ENCODE peak calls at places on chromosomes 6 and 20, in ten cellular contexts. K is stomach, J is activated T-cell treated with anti-CD3 and anti-CD28 coated beads for 24 hours, E is fibroblast of gingiva, V is cardiac muscle cell, D is brain microvascular endothelial cell, I is GM23248, A is kidney glomerular epithelial cell, P is coronary artery, W is fibroblast of mammary gland. L is an unnamed sample.

GRCh38 chr20:37758332-37758731 is 64.5 kb downstream of the CTNNBL1 start:
- DNase-seq in P (no peak), D (no peak), A (no peak), I (no peak), E (no peak), J (no peak), W (no peak), K (no peak), V (no peak), L (no peak)

GRCh38 chr6:41705996-41706835 is 29.2 kb downstream of the TFEB start:
- DNase-seq in D (peak), K (peak), E (peak), V (peak), W (peak), J (peak), A (peak), I (peak), P (peak), L (peak)

GRCh38 chr6:113340371-113340770 is 516.8 kb upstream of the MARCKS start:
- DNase-seq in E (no peak), V (no peak), K (no peak), W (no peak), D (no peak), J (no peak), P (no peak), I (no peak), A (no peak), L (no peak)

GRCh38 chr6:18269253-18269652 is 4.9 kb upstream of the DEK start:
- DNase-seq in K (no peak), W (peak), V (peak), E (no peak), J (no peak), I (peak), D (no peak), P (no peak), A (no peak), L (peak)

GRCh38 chr6:137224890-137225198 is 5.7 kb upstream of the IFNGR1 start:
- DNase-seq in I (no peak), E (no peak), W (no peak), J (no peak), V (no peak), A (no peak), P (no peak), D (no peak), K (no peak), L (no peak)

GRCh38 chr6:52284131-52284459 is 447 bp downstream of the MCM3 start:
- DNase-seq in P (no peak), A (no peak), J (peak), V (no peak), W (peak), K (no peak), D (no peak), E (no peak), I (peak), L (peak)

GRCh38 chr6:40477246-40478126 is 109.7 kb downstream of the LRFN2 start:
- DNase-seq in W (no peak), J (no peak), P (no peak), I (no peak), V (no peak), E (no peak), A (no peak), K (no peak), D (no peak), L (no peak)

GRCh38 chr6:80289727-80290126 is 183.3 kb downstream of the BCKDHB start:
- DNase-seq in D (no peak), A (no peak), V (no peak), K (no peak), P (no peak), E (no peak), J (no peak), I (no peak), W (no peak), L (no peak)

GRCh38 chr6:16486661-16487060 is 248.3 kb downstream of the GMPR start:
- DNase-seq in I (no peak), V (no peak), P (no peak), E (no peak), J (peak), D (no peak), K (no peak), W (no peak), A (no peak), L (no peak)

GRCh38 chr6:70706491-70707123 is 38.9 kb downstream of the SMAP1 start:
- DNase-seq in W (peak), K (no peak), A (peak), I (peak), E (peak), P (no peak), D (no peak), J (no peak), V (peak), L (peak)

GRCh38 chr6:32298632-32299336 is 72.9 kb downstream of the TSBP1 start:
- DNase-seq in K (no peak), P (no peak), E (no peak), A (no peak), D (no peak), I (peak), J (no peak), V (peak), W (peak), L (peak)

GRCh38 chr6:138844203-138844602 is 48.3 kb downstream of the ECT2L start:
- DNase-seq in D (peak), A (no peak), P (no peak), W (peak), I (peak), K (no peak), E (peak), V (peak), J (no peak), L (no peak)

GRCh38 chr6:21003780-21004541 is 469.7 kb downstream of the CDKAL1 start:
- DNase-seq in A (no peak), V (peak), W (peak), D (peak), K (no peak), I (peak), J (no peak), P (no peak), E (peak), L (peak)

GRCh38 chr6:52489881-52490280 is 69.7 kb downstream of the EFHC1 start:
- DNase-seq in V (no peak), E (no peak), A (no peak), I (no peak), D (no peak), K (no peak), J (no peak), P (no peak), W (no peak), L (peak)

GRCh38 chr6:137452331-137452894 is 41.8 kb downstream of the OLIG3 start:
- DNase-seq in D (no peak), J (no peak), V (no peak), I (peak), W (peak), P (no peak), K (no peak), E (peak), A (no peak), L (peak)

GRCh38 chr20:45070932-45071632 is 29.8 kb downstream of the KCNS1 start:
- DNase-seq in P (no peak), K (no peak), E (peak), D (peak), A (no peak), J (no peak), I (peak), V (peak), W (peak), L (peak)

GRCh38 chr6:24026050-24026449 is 100.0 kb upstream of the NRSN1 start:
- DNase-seq in J (no peak), W (no peak), P (no peak), A (no peak), D (no peak), V (no peak), I (no peak), E (no peak), K (no peak), L (no peak)

GRCh38 chr6:147203311-147204059 is 732 bp upstream of the STXBP5 start:
- DNase-seq in I (peak), V (peak), D (peak), P (peak), W (peak), J (peak), E (peak), K (peak), A (peak), L (peak)

GRCh38 chr6:3529721-3530120 is 72.9 kb upstream of the SLC22A23 start:
- DNase-seq in K (no peak), I (no peak), V (no peak), D (no peak), J (no peak), E (no peak), W (no peak), A (no peak), P (no peak), L (no peak)

GRCh38 chr6:166351715-166352285 is 9.5 kb upstream of the SFT2D1 start:
- DNase-seq in D (no peak), A (no peak), J (no peak), W (no peak), P (no peak), V (peak), E (peak), K (no peak), I (no peak), L (no peak)

GRCh38 chr6:40936810-40937209 is 102.2 kb downstream of the UNC5CL start:
- DNase-seq in W (peak), P (no peak), E (no peak), V (peak), A (peak), J (no peak), D (peak), I (peak), K (no peak), L (peak)

GRCh38 chr20:59082981-59083380 is 40.4 kb upstream of the PRELID3B start:
- DNase-seq in A (peak), W (peak), I (peak), J (no peak), E (no peak), P (no peak), D (peak), V (no peak), K (no peak), L (peak)

GRCh38 chr20:50251992-50252491 is 61.4 kb downstream of the CEBPB start:
- DNase-seq in I (peak), P (no peak), K (no peak), V (no peak), A (peak), W (peak), E (peak), J (no peak), D (peak), L (peak)

GRCh38 chr6:41634657-41635056 is 3.6 kb upstream of the MDFI start:
- DNase-seq in K (no peak), W (no peak), V (peak), E (no peak), D (no peak), A (no peak), P (no peak), J (no peak), I (no peak), L (no peak)

GRCh38 chr6:8589941-8590676 is 154.8 kb upstream of the SLC35B3 start:
- DNase-seq in P (no peak), I (peak), K (no peak), D (no peak), J (no peak), W (no peak), V (no peak), A (peak), E (no peak), L (peak)

GRCh38 chr6:25962368-25963127 is at the start of gene TRIM38:
- DNase-seq in D (peak), I (peak), K (peak), E (peak), W (peak), V (peak), P (peak), J (peak), A (peak), L (peak)

GRCh38 chr20:17171750-17172149 is 55.1 kb upstream of the PCSK2 start:
- DNase-seq in V (no peak), W (no peak), I (peak), J (no peak), D (no peak), P (no peak), A (no peak), K (no peak), E (no peak), L (no peak)

GRCh38 chr6:68638225-68638900 is 3.3 kb downstream of the ADGRB3 start:
- DNase-seq in A (peak), K (peak), D (peak), P (no peak), J (no peak), W (peak), E (peak), I (peak), V (peak), L (peak)

GRCh38 chr6:16337280-16337975 is 99.0 kb downstream of the GMPR start:
- DNase-seq in K (peak), I (peak), W (peak), A (no peak), P (peak), V (peak), E (peak), D (peak), J (no peak), L (peak)

GRCh38 chr6:113903666-113904330 is 46.7 kb downstream of the MARCKS start:
- DNase-seq in P (no peak), W (peak), E (no peak), D (no peak), K (peak), V (peak), J (no peak), I (peak), A (no peak), L (peak)

GRCh38 chr6:129236110-129236509 is 353.2 kb downstream of the LAMA2 start:
- DNase-seq in D (no peak), I (no peak), A (no peak), K (no peak), V (no peak), E (no peak), P (no peak), J (no peak), W (no peak), L (no peak)

GRCh38 chr20:6489361-6490154 is 277.9 kb upstream of the BMP2 start:
- DNase-seq in P (no peak), V (no peak), J (no peak), I (no peak), A (no peak), K (no peak), D (no peak), W (no peak), E (peak), L (no peak)

GRCh38 chr6:12545837-12546658 is 170.5 kb upstream of the PHACTR1 start:
- DNase-seq in J (no peak), E (peak), W (peak), A (peak), V (peak), I (peak), D (peak), P (no peak), K (no peak), L (peak)

GRCh38 chr20:52889225-52889624 is 82.9 kb upstream of the TSHZ2 start:
- DNase-seq in I (peak), A (peak), D (no peak), V (peak), W (peak), J (no peak), P (no peak), K (no peak), E (no peak), L (no peak)

GRCh38 chr6:56890683-56891429 is 64.1 kb upstream of the BEND6 start:
- DNase-seq in V (peak), A (peak), I (peak), E (peak), P (no peak), K (no peak), D (peak), W (peak), J (no peak), L (peak)

GRCh38 chr6:110542311-110543024 is 66.1 kb upstream of the SLC22A16 start:
- DNase-seq in J (no peak), A (no peak), I (peak), P (peak), K (no peak), D (no peak), V (peak), W (no peak), E (peak), L (peak)

GRCh38 chr6:154295733-154296132 is 60.9 kb downstream of the IPCEF1 start:
- DNase-seq in E (no peak), P (no peak), A (no peak), D (no peak), J (no peak), V (no peak), I (no peak), W (no peak), K (no peak), L (no peak)